ENCODE peak calls at places on chromosomes 3 and 15, in six cellular contexts. L is CD8-positive, alpha-beta T cell; T is Peyer's patch; B is H7; U is kidney epithelial cell; G is choroid plexus epithelial cell. E is an unnamed sample.

GRCh38 chr15:32641517-32642059 is at the start of gene SCG5:
- DNase-seq in U (no peak), B (peak; percentile 86), T (peak; percentile 55), L (no peak), G (peak; percentile 63), E (no peak)

GRCh38 chr3:117661636-117662095 is 952.1 kb downstream of the TUSC7 start:
- DNase-seq in U (no peak), G (peak; percentile 81), B (no peak), L (no peak), T (no peak), E (no peak)

GRCh38 chr3:184059424-184059823 is 6.6 kb downstream of the HTR3C start:
- DNase-seq in G (no peak), L (no peak), U (no peak), B (peak; percentile 38), T (no peak), E (no peak)

GRCh38 chr3:124928333-124929202 is 6.0 kb downstream of the MUC13 start:
- DNase-seq in U (peak; percentile 16), L (peak; percentile 68), B (peak; percentile 36), G (peak; percentile 85), T (no peak), E (peak; percentile 24)

GRCh38 chr3:163878396-163878795 is 1199.9 kb downstream of the SI start:
- DNase-seq in U (no peak), L (no peak), G (no peak), B (no peak), T (no peak), E (no peak)

GRCh38 chr15:53384417-53384816 is 375.0 kb downstream of the WDR72 start:
- DNase-seq in U (no peak), B (no peak), L (no peak), T (no peak), G (no peak), E (no peak)

GRCh38 chr3:102471001-102471400 is 36.2 kb downstream of the ZPLD1 start:
- DNase-seq in G (no peak), L (no peak), B (peak; percentile 32), U (no peak), T (no peak), E (no peak)

GRCh38 chr3:148643389-148643840 is 54.3 kb upstream of the AGTR1 start:
- DNase-seq in U (no peak), T (no peak), G (peak; percentile 74), B (no peak), L (no peak), E (peak; percentile 67)

GRCh38 chr3:126321490-126321889 is 35.7 kb downstream of the KLF15 start:
- DNase-seq in G (no peak), L (no peak), T (no peak), B (no peak), U (no peak), E (no peak)

GRCh38 chr15:74775894-74776293 is 6.0 kb upstream of the CSK start:
- DNase-seq in L (no peak), T (no peak), G (no peak), U (no peak), B (no peak), E (no peak)

GRCh38 chr15:88989578-88989977 is 76.4 kb upstream of the MFGE8 start:
- DNase-seq in T (no peak), B (no peak), L (no peak), U (no peak), G (peak; percentile 39), E (peak; percentile 19)

GRCh38 chr3:162278834-162279233 is 782.2 kb downstream of the OTOL1 start:
- DNase-seq in G (no peak), B (no peak), L (no peak), U (no peak), T (no peak), E (no peak)

GRCh38 chr15:44188810-44189209 is 6.3 kb downstream of the FRMD5 start:
- DNase-seq in T (no peak), G (no peak), B (no peak), L (no peak), U (no peak), E (no peak)

GRCh38 chr3:141255864-141256263 is 24.2 kb downstream of the PXYLP1 start:
- DNase-seq in L (peak; percentile 29), B (peak; percentile 82), U (no peak), G (peak; percentile 55), T (no peak), E (no peak)

GRCh38 chr3:45690331-45691035 is 1.3 kb downstream of the SACM1L start:
- DNase-seq in B (no peak), L (peak; percentile 17), T (no peak), U (no peak), G (no peak), E (no peak)

GRCh38 chr3:1700650-1701049 is 398.0 kb upstream of the CNTN4 start:
- DNase-seq in T (no peak), B (no peak), G (no peak), U (no peak), L (no peak), E (no peak)

GRCh38 chr3:114650808-114651207 is 357.0 kb downstream of the TIGIT start:
- DNase-seq in L (no peak), T (no peak), U (peak; percentile 23), B (no peak), G (peak; percentile 67), E (no peak)

GRCh38 chr15:56804279-56804678 is 71.0 kb upstream of the ZNF280D start:
- DNase-seq in L (no peak), B (no peak), T (no peak), U (no peak), G (no peak), E (no peak)

GRCh38 chr3:129548566-129548965 is 5.6 kb downstream of the H1-8 start:
- DNase-seq in U (no peak), B (no peak), T (no peak), G (no peak), L (no peak), E (no peak)

GRCh38 chr3:129552287-129553050 is 9.5 kb downstream of the H1-8 start:
- DNase-seq in L (no peak), U (no peak), B (peak; percentile 67), G (no peak), T (no peak), E (no peak)

GRCh38 chr3:129547241-129547640 is 4.3 kb downstream of the H1-8 start:
- DNase-seq in G (no peak), B (peak; percentile 58), U (no peak), L (no peak), T (no peak), E (no peak)

GRCh38 chr3:129549006-129549800 is 6.2 kb downstream of the H1-8 start:
- DNase-seq in L (no peak), G (peak; percentile 56), T (no peak), B (no peak), U (no peak), E (no peak)

GRCh38 chr3:129549805-129550204 is 6.8 kb downstream of the H1-8 start:
- DNase-seq in L (no peak), T (no peak), U (no peak), B (no peak), G (no peak), E (no peak)
- H3K4me3 ChIP-seq in L (no peak overlapping the region), T (no peak overlapping the region), U (no peak overlapping the region), B (no peak overlapping the region), G (no peak overlapping the region), E (no peak overlapping the region)

GRCh38 chr3:142889263-142890014 is 556 bp upstream of the PCOLCE2 start:
- DNase-seq in L (no peak), B (no peak), G (no peak), T (no peak), U (no peak), E (no peak)
- H3K4me3 ChIP-seq in L (peak overlapping the region; percentile 19), B (peak overlapping the region; percentile 82), G (peak overlapping the region; percentile 60), T (peak overlapping the region; percentile 57), U (peak overlapping the region; percentile 61), E (peak overlapping the region; percentile 64)

DNA sequence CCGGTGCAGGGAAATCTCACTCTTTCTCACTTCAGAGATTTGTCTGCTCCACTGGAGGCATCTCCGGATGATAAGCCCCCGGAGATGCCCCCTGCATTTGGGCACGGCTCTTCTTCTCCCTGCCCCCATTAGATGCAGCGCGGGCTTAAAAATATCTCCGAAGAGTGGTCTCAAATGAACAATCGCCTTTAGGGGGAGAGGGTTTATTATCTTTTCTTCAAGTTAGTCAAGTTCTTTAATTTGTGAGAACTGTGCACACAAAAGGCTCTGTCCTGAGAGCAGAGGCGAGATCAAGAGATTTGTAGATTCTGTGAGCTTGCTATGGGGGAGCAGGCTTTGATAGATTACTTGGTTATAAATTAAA is 645 bp upstream of the PRTG start:
- DNase-seq in G (peak; percentile 9), B (peak; percentile 23), T (no peak), L (no peak), U (no peak), E (no peak)
- H3K4me3 ChIP-seq in G (peak overlapping the region; percentile 74), B (peak overlapping the region; percentile 57), T (peak overlapping the region; percentile 61), L (no peak overlapping the region), U (peak overlapping the region; percentile 81), E (peak overlapping the region; percentile 70)

DNA sequence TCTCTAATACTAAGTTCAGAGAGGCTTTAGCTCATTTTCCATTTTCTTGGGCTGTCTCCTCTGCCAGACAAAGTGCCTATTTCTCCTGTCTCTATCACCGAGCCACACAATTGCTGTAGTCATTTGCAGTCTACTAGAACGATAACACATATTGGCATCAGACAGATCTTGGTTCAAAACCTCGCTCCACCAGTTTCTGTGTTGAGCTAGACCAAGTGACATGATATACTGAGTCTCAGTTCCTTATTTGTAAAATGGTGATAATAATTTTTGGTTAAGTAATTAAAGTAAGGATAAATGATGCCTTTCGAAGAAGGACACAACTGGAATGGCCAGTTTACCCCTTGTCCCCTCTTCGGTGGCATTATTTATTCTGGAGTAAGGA is 444 bp upstream of the RAB7A start:
- DNase-seq in U (no peak), L (no peak), B (no peak), G (no peak), T (no peak), E (no peak)
- H3K4me3 ChIP-seq in U (peak overlapping the region; percentile 92), L (peak overlapping the region; percentile 82), B (no peak overlapping the region), G (no peak overlapping the region), T (peak overlapping the region; percentile 91), E (no peak overlapping the region)

DNA sequence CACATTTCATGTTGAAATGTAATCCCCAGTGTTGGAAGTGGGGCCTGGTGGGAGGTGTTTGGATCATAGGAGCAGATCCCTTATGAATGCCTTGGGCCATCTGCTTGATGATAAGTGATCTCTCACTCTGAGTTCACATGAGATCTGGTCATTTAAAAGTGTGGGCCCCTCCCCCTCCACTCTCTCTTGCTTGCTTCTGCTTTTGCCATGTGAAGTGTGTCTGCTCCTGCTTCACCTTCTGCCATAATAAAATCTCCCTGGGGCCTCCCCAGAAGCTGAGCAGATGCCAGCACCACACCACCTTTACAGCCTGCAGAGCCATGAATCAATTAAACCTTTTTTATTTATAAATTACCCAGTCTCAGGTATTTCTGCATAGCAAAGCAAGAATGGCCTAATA is 14.2 kb upstream of the CD200R1L start:
- DNase-seq in U (no peak), G (no peak), T (no peak), B (no peak), L (no peak), E (no peak)
- H3K4me3 ChIP-seq in U (no peak overlapping the region), G (no peak overlapping the region), T (no peak overlapping the region), B (no peak overlapping the region), L (no peak overlapping the region), E (no peak overlapping the region)

E was measured in skeletal muscle cell.